ENCODE peak calls at places on chromosomes 11 and 22, in ten cellular contexts. Z is cardiac muscle cell; R is fibroblast of lung; V is PC-9; F is heart right ventricle; Q is adrenal gland; M is CD4-positive, CD25-positive, alpha-beta regulatory T cell; W is NT2/D1; S is GM23248; B is keratinocyte. U is an unnamed sample. For H3K4me1, the result is how much of the 10 kb centered on the place peaks cover.

GRCh38 chr11:67665537-67666302 is 8.7 kb downstream of the ALDH3B2 start:
- DNase-seq in Z (no peak), R (no peak), V (peak), F (no peak), Q (peak), M (no peak), W (no peak), S (no peak), B (no peak), U (peak)

GRCh38 chr11:3939651-3940190 is 84.3 kb downstream of the STIM1 start:
- DNase-seq in Z (peak), R (peak), V (no peak), F (no peak), Q (no peak), M (no peak), W (no peak), S (peak), B (no peak), U (no peak)

GRCh38 chr11:93512073-93512475 is 31.1 kb downstream of the SMCO4 start:
- DNase-seq in Z (no peak), R (no peak), V (no peak), F (no peak), Q (no peak), M (peak), W (no peak), S (no peak), B (no peak), U (no peak)

GRCh38 chr11:90510839-90511238 is 288.0 kb upstream of the CHORDC1 start:
- DNase-seq in Z (no peak), R (no peak), V (no peak), F (no peak), Q (no peak), M (no peak), W (no peak), S (no peak), B (no peak), U (no peak)

GRCh38 chr11:15179167-15179566 is 64.4 kb downstream of the INSC start:
- DNase-seq in Z (no peak), R (peak), V (no peak), F (no peak), Q (no peak), M (no peak), W (no peak), S (peak), B (no peak), U (no peak)

GRCh38 chr11:15213471-15214231 is 98.9 kb downstream of the INSC start:
- DNase-seq in Z (no peak), R (no peak), V (no peak), F (no peak), Q (no peak), M (no peak), W (no peak), S (no peak), B (no peak), U (no peak)

GRCh38 chr11:12090761-12091261 is 19.6 kb upstream of the MICAL2 start:
- DNase-seq in Z (no peak), R (no peak), V (peak), F (no peak), Q (no peak), M (no peak), W (no peak), S (no peak), B (peak), U (peak)

GRCh38 chr11:71914127-71914526 is 14.3 kb downstream of the XNDC1N start:
- DNase-seq in Z (no peak), R (peak), V (no peak), F (no peak), Q (no peak), M (no peak), W (no peak), S (peak), B (no peak), U (no peak)

GRCh38 chr11:68269414-68270081 is 2.2 kb downstream of the C11orf24 start:
- DNase-seq in Z (peak), R (peak), V (no peak), F (no peak), Q (no peak), M (no peak), W (no peak), S (peak), B (no peak), U (no peak)

GRCh38 chr11:10205928-10206327 is 88.1 kb downstream of the SBF2 start:
- DNase-seq in Z (no peak), R (no peak), V (no peak), F (no peak), Q (no peak), M (no peak), W (no peak), S (no peak), B (no peak), U (no peak)

GRCh38 chr22:24421428-24421931 is 5.9 kb upstream of the ADORA2A start:
- DNase-seq in Z (no peak), R (no peak), V (no peak), F (no peak), Q (no peak), M (peak), W (no peak), S (no peak), B (no peak), U (no peak)
- H3K4me1 ChIP-seq in Z (under half), R (under half), V (under half), F (half or more), Q (under half), M (under half), W (under half), S (under half), B (under half), U (half or more)

GRCh38 chr22:46292727-46293126 is 3.9 kb upstream of the GTSE1 start:
- DNase-seq in Z (no peak), R (no peak), V (no peak), F (no peak), Q (peak), M (no peak), W (no peak), S (no peak), B (no peak), U (no peak)

GRCh38 chr22:46292173-46292572 is 4.5 kb upstream of the GTSE1 start:
- DNase-seq in Z (no peak), R (no peak), V (no peak), F (no peak), Q (no peak), M (no peak), W (no peak), S (no peak), B (no peak), U (no peak)

GRCh38 chr22:46294784-46295183 is 1.9 kb upstream of the GTSE1 start:
- DNase-seq in Z (no peak), R (no peak), V (peak), F (no peak), Q (no peak), M (no peak), W (no peak), S (no peak), B (no peak), U (no peak)

GRCh38 chr22:46295277-46295971 is 1.2 kb upstream of the GTSE1 start:
- DNase-seq in Z (no peak), R (no peak), V (no peak), F (no peak), Q (no peak), M (peak), W (no peak), S (peak), B (no peak), U (no peak)

GRCh38 chr22:46293591-46294260 is 2.9 kb upstream of the GTSE1 start:
- DNase-seq in Z (no peak), R (peak), V (peak), F (peak), Q (peak), M (no peak), W (no peak), S (peak), B (no peak), U (no peak)
- H3K4me1 ChIP-seq in Z (under half), R (under half), V (under half), F (under half), Q (under half), M (under half), W (under half), S (under half), B (under half), U (under half)

GRCh38 chr11:47398011-47398410 is 10.4 kb upstream of the SLC39A13 start:
- DNase-seq in Z (no peak), R (no peak), V (no peak), F (no peak), Q (no peak), M (no peak), W (no peak), S (no peak), B (no peak), U (no peak)
- H3K4me1 ChIP-seq in Z (under half), R (under half), V (under half), F (under half), Q (under half), M (half or more), W (under half), S (under half), B (under half), U (half or more)

GRCh38 chr11:111302298-111302697 is 4.0 kb downstream of the POU2AF3 start:
- DNase-seq in Z (no peak), R (no peak), V (no peak), F (no peak), Q (no peak), M (no peak), W (no peak), S (no peak), B (no peak), U (peak)
- H3K4me1 ChIP-seq in Z (under half), R (under half), V (under half), F (under half), Q (under half), M (under half), W (under half), S (under half), B (under half), U (under half)

GRCh38 chr22:21941921-21942320 is 10.7 kb downstream of the PPM1F start:
- DNase-seq in Z (no peak), R (no peak), V (no peak), F (no peak), Q (no peak), M (no peak), W (no peak), S (no peak), B (no peak), U (no peak)

GRCh38 chr22:21942939-21943338 is 9.7 kb downstream of the PPM1F start:
- DNase-seq in Z (peak), R (no peak), V (no peak), F (no peak), Q (no peak), M (no peak), W (no peak), S (no peak), B (no peak), U (no peak)

GRCh38 chr22:21940521-21940920 is 12.1 kb downstream of the PPM1F start:
- DNase-seq in Z (no peak), R (no peak), V (no peak), F (no peak), Q (peak), M (no peak), W (no peak), S (no peak), B (no peak), U (peak)

GRCh38 chr22:21943571-21944448 is 8.8 kb downstream of the PPM1F start:
- DNase-seq in Z (no peak), R (no peak), V (no peak), F (no peak), Q (no peak), M (no peak), W (no peak), S (no peak), B (no peak), U (no peak)

GRCh38 chr22:21942407-21942895 is 10.2 kb downstream of the PPM1F start:
- DNase-seq in Z (peak), R (peak), V (peak), F (peak), Q (peak), M (peak), W (no peak), S (peak), B (peak), U (no peak)
- H3K4me1 ChIP-seq in Z (under half), R (under half), V (under half), F (half or more), Q (half or more), M (under half), W (under half), S (under half), B (under half), U (half or more)